ENCODE peak calls at places on chromosome 19, in seven cellular contexts. G, F, J, K, Y, I and S are unnamed samples.
A peak's percentile ranks its signal among the peaks of the same experiment; 100 is the strongest.

GRCh38 chr19:49064768-49065611 is at the start of gene NTF4:
- DNase-seq in I (no peak), J (peak; percentile 33), G (no peak), K (peak; percentile 40), F (peak; percentile 61), Y (no peak), S (no peak)

GRCh38 chr19:7779631-7780486 is 16.8 kb downstream of the CLEC4M start:
- DNase-seq in G (no peak), J (no peak), Y (no peak), F (no peak), K (no peak), I (no peak), S (no peak)

GRCh38 chr19:597406-598315 is 8.0 kb downstream of the HCN2 start:
- DNase-seq in J (no peak), Y (no peak), G (no peak), F (no peak), I (no peak), K (no peak), S (no peak)

GRCh38 chr19:46350758-46351159 is 3.9 kb downstream of the PPP5C start:
- DNase-seq in I (no peak), Y (no peak), F (no peak), K (no peak), J (no peak), G (no peak), S (no peak)

GRCh38 chr19:43784251-43784980 is 3.6 kb upstream of the KCNN4 start:
- DNase-seq in G (no peak), F (peak; percentile 92), I (no peak), K (no peak), Y (no peak), J (peak; percentile 95), S (peak; percentile 47)

GRCh38 chr19:19034204-19034624 is 811 bp downstream of the ARMC6 start:
- DNase-seq in J (peak; percentile 86), I (no peak), K (peak; percentile 90), G (no peak), Y (no peak), F (peak; percentile 86), S (peak; percentile 68)

GRCh38 chr19:38945562-38946228 is 15.0 kb downstream of the MRPS12 start:
- DNase-seq in Y (no peak), I (no peak), G (no peak), K (no peak), F (no peak), J (no peak), S (no peak)

GRCh38 chr19:6856749-6857372 is 30.5 kb upstream of the ADGRE1 start:
- DNase-seq in Y (no peak), G (no peak), K (no peak), J (no peak), I (no peak), F (no peak), S (no peak)

GRCh38 chr19:16497837-16498236 is 1.6 kb downstream of the C19orf44 start:
- DNase-seq in K (no peak), G (no peak), J (no peak), F (no peak), Y (no peak), I (no peak), S (no peak)

GRCh38 chr19:6842871-6843607 is 44.3 kb upstream of the ADGRE1 start:
- DNase-seq in J (no peak), K (no peak), Y (no peak), F (no peak), G (no peak), I (no peak), S (no peak)

GRCh38 chr19:38975214-38975860 is at the start of gene FBXO17:
- DNase-seq in F (peak; percentile 84), J (peak; percentile 83), G (no peak), I (peak; percentile 26), K (peak; percentile 83), Y (peak; percentile 65), S (no peak)

GRCh38 chr19:17948967-17949930 is 16.4 kb downstream of the CCDC124 start:
- DNase-seq in I (no peak), Y (no peak), J (peak; percentile 42), G (no peak), F (no peak), K (no peak), S (no peak)

GRCh38 chr19:33235269-33235995 is 9.8 kb upstream of the SLC7A10 start:
- DNase-seq in K (peak; percentile 67), Y (peak; percentile 79), F (peak; percentile 98), G (no peak), J (peak; percentile 83), I (peak; percentile 71), S (peak; percentile 69)

GRCh38 chr19:51029718-51030117 is 3.3 kb upstream of the KLK11 start:
- DNase-seq in F (no peak), I (no peak), K (peak; percentile 25), Y (no peak), G (no peak), J (no peak), S (no peak)

GRCh38 chr19:49140951-49141350 is 14.2 kb downstream of the HRC start:
- DNase-seq in G (no peak), F (no peak), I (no peak), J (no peak), Y (no peak), K (no peak), S (no peak)

GRCh38 chr19:752652-753517 is 2.0 kb downstream of the MISP start:
- DNase-seq in Y (peak; percentile 76), G (no peak), I (no peak), J (peak; percentile 92), F (peak; percentile 95), K (peak; percentile 58), S (no peak)

GRCh38 chr19:18057557-18057956 is 29.2 kb downstream of the IL12RB1 start:
- DNase-seq in J (peak; percentile 33), F (no peak), Y (peak; percentile 27), G (no peak), K (no peak), I (peak; percentile 24), S (no peak)

GRCh38 chr19:39160523-39160861 is 34.9 kb downstream of the PAK4 start:
- DNase-seq in F (no peak), Y (peak; percentile 56), K (no peak), I (no peak), J (peak; percentile 86), G (no peak), S (no peak)

GRCh38 chr19:19466201-19466600 is 49.1 kb downstream of the TSSK6 start:
- DNase-seq in G (no peak), F (no peak), Y (no peak), I (no peak), K (no peak), J (no peak), S (no peak)

GRCh38 chr19:41530761-41531301 is 45.1 kb upstream of the CEACAM21 start:
- DNase-seq in Y (no peak), G (no peak), I (peak; percentile 38), K (peak; percentile 61), J (peak; percentile 9), F (no peak), S (no peak)

GRCh38 chr19:38952395-38953165 is 21.8 kb downstream of the MRPS12 start:
- DNase-seq in K (peak; percentile 70), J (peak; percentile 24), G (no peak), F (peak; percentile 81), I (no peak), Y (no peak), S (no peak)

GRCh38 chr19:56403261-56403660 is 871 bp upstream of the ZNF583 start:
- DNase-seq in J (peak; percentile 30), I (no peak), F (no peak), K (peak; percentile 10), G (no peak), Y (no peak), S (no peak)

GRCh38 chr19:10259162-10259905 is 7.3 kb downstream of the MRPL4 start:
- DNase-seq in K (peak; percentile 94), I (peak; percentile 90), Y (peak; percentile 84), J (peak; percentile 88), F (no peak), G (no peak), S (peak; percentile 86)

GRCh38 chr19:10256970-10257615 is 5.1 kb downstream of the MRPL4 start:
- DNase-seq in J (no peak), I (no peak), F (no peak), K (no peak), G (no peak), Y (no peak), S (no peak)

GRCh38 chr19:10256551-10256950 is 4.5 kb downstream of the MRPL4 start:
- DNase-seq in Y (no peak), G (no peak), I (no peak), F (no peak), K (no peak), J (no peak), S (no peak)

GRCh38 chr19:10260141-10260584 is 8.1 kb downstream of the MRPL4 start:
- DNase-seq in J (no peak), K (no peak), I (no peak), F (no peak), G (no peak), Y (no peak), S (no peak)

GRCh38 chr19:10258080-10258710 is 6.2 kb downstream of the MRPL4 start:
- DNase-seq in I (no peak), G (no peak), F (no peak), K (no peak), J (no peak), Y (no peak), S (no peak)
- TF ChIP-seq CTCF in I (no peak), G (no peak), F (no peak), K (no peak), J (no peak), Y (no peak), S (no peak)

GRCh38 chr19:12885749-12886706 is 973 bp downstream of the KLF1 start:
- DNase-seq in G (no peak), K (no peak), Y (no peak), F (no peak), I (no peak), J (no peak), S (no peak)
- TF ChIP-seq CTCF in G (no peak), K (no peak), Y (no peak), F (peak; percentile 11), I (no peak), J (no peak), S (no peak)

DNA sequence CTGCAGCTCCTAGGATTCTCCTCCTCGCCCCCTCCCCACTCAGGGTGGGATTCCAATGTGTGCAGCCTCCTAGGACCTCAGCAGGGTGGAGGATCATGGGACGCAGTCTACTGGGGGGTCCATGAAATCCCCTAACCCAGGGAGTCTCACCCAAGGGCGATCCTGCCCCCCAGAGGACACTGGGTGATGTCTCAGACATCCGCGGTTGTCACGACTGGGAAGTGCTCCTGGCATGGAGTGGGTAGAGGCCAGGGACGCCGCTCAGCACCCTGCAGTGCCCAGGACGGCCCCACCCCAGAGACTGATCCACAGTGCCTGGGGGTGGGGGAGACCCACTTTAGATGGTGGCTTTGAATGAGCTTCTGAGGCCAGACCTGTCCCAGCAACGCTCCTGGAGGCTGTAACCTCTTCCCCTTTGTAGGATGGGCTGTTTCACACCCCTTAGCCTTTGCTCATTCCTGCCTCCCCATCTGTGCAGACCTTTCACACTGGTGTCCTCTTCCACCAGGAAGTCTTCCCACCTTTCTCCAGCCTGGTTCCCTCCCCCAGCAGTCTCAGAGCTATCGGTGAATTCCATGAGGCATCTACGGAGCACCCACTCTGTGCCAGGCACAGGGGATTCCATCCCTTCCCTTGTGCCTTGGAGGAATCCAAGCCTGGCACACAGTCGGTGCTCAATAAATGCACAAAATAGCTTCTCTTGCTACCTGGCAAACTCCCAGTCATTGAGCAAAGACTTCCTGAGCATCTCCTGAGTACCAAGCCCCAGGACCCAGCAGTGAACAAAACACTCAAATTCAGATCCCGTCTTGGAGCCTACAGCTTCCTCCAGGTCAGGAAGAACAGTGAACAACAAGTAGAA is 10.5 kb downstream of the SMIM24 start:
- DNase-seq in I (no peak), G (no peak), Y (no peak), K (no peak), J (peak; percentile 38), F (no peak), S (no peak)
- TF ChIP-seq CTCF in I (peak; percentile 8), G (no peak), Y (peak; percentile 7), K (peak; percentile 37), J (no peak), F (peak; percentile 13), S (peak; percentile 10)

GRCh38 chr19:55165952-55166529 is 372 bp downstream of the DNAAF3 start:
- DNase-seq in K (peak; percentile 94), J (peak; percentile 89), G (no peak), Y (peak; percentile 34), F (peak; percentile 93), I (peak; percentile 70), S (no peak)
- TF ChIP-seq CTCF in K (peak; percentile 93), J (peak; percentile 76), G (peak; percentile 10), Y (no peak), F (peak; percentile 97), I (peak; percentile 56), S (peak; percentile 24)